ENCODE peak calls at places on chromosomes 1 and 21, in seven cellular contexts. J is mucosa of descending colon, M is AG04450, Z is omental fat pad, H is prostate gland, N is Panc1, U is epithelial cell of esophagus. C is an unnamed sample.

GRCh38 chr21:45326169-45326833 is 38.6 kb upstream of the POFUT2 start:
- DNase-seq in M (no peak), N (no peak), U (no peak), J (peak; percentile 23), Z (no peak), H (no peak), C (peak; percentile 62)

GRCh38 chr1:25684216-25684965 is 67.8 kb downstream of the MAN1C1 start:
- DNase-seq in Z (no peak), N (no peak), M (no peak), J (no peak), U (no peak), H (no peak), C (no peak)

GRCh38 chr1:24929091-24929875 is 793 bp downstream of the RUNX3 start:
- DNase-seq in Z (no peak), N (no peak), M (no peak), J (peak; percentile 61), U (peak; percentile 29), H (no peak), C (no peak)

GRCh38 chr1:181129771-181130606 is 41.5 kb downstream of the IER5 start:
- DNase-seq in Z (no peak), U (no peak), N (no peak), J (no peak), M (no peak), H (no peak), C (peak; percentile 59)

GRCh38 chr1:36843906-36844610 is 190.3 kb downstream of the GRIK3 start:
- DNase-seq in M (no peak), J (no peak), U (no peak), H (no peak), Z (no peak), N (no peak), C (no peak)

GRCh38 chr1:99886841-99887240 is 36.7 kb downstream of the AGL start:
- DNase-seq in N (no peak), H (no peak), U (peak; percentile 40), M (no peak), J (no peak), Z (no peak), C (no peak)

GRCh38 chr1:23544444-23545389 is 13.7 kb upstream of the E2F2 start:
- DNase-seq in Z (peak; percentile 60), J (peak; percentile 85), M (no peak), N (no peak), U (peak; percentile 85), H (peak; percentile 76), C (peak; percentile 85)

GRCh38 chr1:240073097-240073496 is 18.6 kb upstream of the FMN2 start:
- DNase-seq in Z (no peak), N (no peak), H (no peak), M (no peak), J (no peak), U (no peak), C (peak; percentile 48)

GRCh38 chr1:5972198-5972520 is 20.1 kb downstream of the NPHP4 start:
- DNase-seq in U (no peak), N (no peak), Z (no peak), M (no peak), J (no peak), H (no peak), C (no peak)

GRCh38 chr1:219812491-219813221 is 115.7 kb downstream of the SLC30A10 start:
- DNase-seq in H (peak; percentile 13), N (peak; percentile 57), Z (no peak), J (no peak), M (peak; percentile 54), U (peak; percentile 77), C (peak; percentile 69)

GRCh38 chr1:3907031-3907534 is 7.0 kb upstream of the C1orf174 start:
- DNase-seq in M (no peak), N (no peak), H (no peak), U (peak; percentile 19), J (no peak), Z (no peak), C (peak; percentile 15)

GRCh38 chr1:26689504-26689903 is 6.3 kb upstream of the ARID1A start:
- DNase-seq in U (no peak), J (no peak), Z (no peak), M (no peak), H (no peak), N (no peak), C (no peak)

GRCh38 chr1:11948822-11949458 is 14.4 kb downstream of the PLOD1 start:
- DNase-seq in H (no peak), N (no peak), J (no peak), M (no peak), U (peak; percentile 36), Z (no peak), C (no peak)

GRCh38 chr1:203340112-203340804 is 10.7 kb downstream of the FMOD start:
- DNase-seq in Z (no peak), J (peak; percentile 74), H (peak; percentile 85), N (no peak), U (peak; percentile 89), M (peak; percentile 55), C (peak; percentile 84)

GRCh38 chr1:160293020-160293968 is 8.4 kb upstream of the PEX19 start:
- DNase-seq in U (no peak), N (no peak), J (no peak), Z (no peak), M (no peak), H (no peak), C (no peak)

GRCh38 chr1:98068016-98068415 is 147.2 kb upstream of the DPYD start:
- DNase-seq in U (peak; percentile 9), H (no peak), M (no peak), J (no peak), Z (no peak), N (no peak), C (no peak)

GRCh38 chr1:6473974-6474814 is 8.2 kb upstream of the TNFRSF25 start:
- DNase-seq in M (no peak), U (no peak), H (no peak), N (no peak), J (peak; percentile 74), Z (no peak), C (no peak)

GRCh38 chr1:24486296-24487065 is 16.2 kb upstream of the RCAN3 start:
- DNase-seq in M (no peak), H (no peak), N (no peak), Z (no peak), J (no peak), U (no peak), C (no peak)

GRCh38 chr1:109467301-109467777 is 993 bp downstream of the SYPL2 start:
- DNase-seq in Z (no peak), H (no peak), J (no peak), M (no peak), N (no peak), U (no peak), C (no peak)

GRCh38 chr1:3034728-3035610 is 13.7 kb downstream of the ACTRT2 start:
- DNase-seq in U (no peak), H (no peak), Z (no peak), M (no peak), J (no peak), N (no peak), C (no peak)

GRCh38 chr1:228903573-228904122 is 168.4 kb downstream of the RHOU start:
- DNase-seq in H (no peak), Z (no peak), J (no peak), N (no peak), U (no peak), M (no peak), C (peak; percentile 19)

GRCh38 chr1:26387447-26387846 is 14.9 kb upstream of the ZNF683 start:
- DNase-seq in M (no peak), Z (no peak), U (peak; percentile 63), J (no peak), N (peak; percentile 59), H (no peak), C (peak; percentile 73)

GRCh38 chr1:8661185-8662110 is 156.0 kb downstream of the RERE start:
- DNase-seq in M (peak; percentile 52), H (no peak), U (peak; percentile 85), Z (peak; percentile 68), N (peak; percentile 79), J (no peak), C (peak; percentile 95)

GRCh38 chr1:208272311-208272710 is 28.1 kb upstream of the PLXNA2 start:
- DNase-seq in Z (no peak), J (no peak), N (no peak), M (no peak), U (no peak), H (no peak), C (no peak)

GRCh38 chr1:179925906-179926305 is 28.7 kb upstream of the CEP350 start:
- DNase-seq in J (no peak), H (no peak), U (peak; percentile 66), Z (no peak), N (no peak), M (no peak), C (peak; percentile 26)

GRCh38 chr1:18922848-18923475 is 20.6 kb upstream of the ALDH4A1 start:
- DNase-seq in M (no peak), Z (no peak), U (peak; percentile 59), N (no peak), J (no peak), H (peak; percentile 55), C (no peak)

GRCh38 chr1:236699366-236699765 is 13.1 kb downstream of the ACTN2 start:
- DNase-seq in J (no peak), H (no peak), Z (no peak), U (no peak), N (no peak), M (no peak), C (peak; percentile 18)

GRCh38 chr1:41726899-41727748 is 191.6 kb downstream of the HIVEP3 start:
- DNase-seq in M (no peak), Z (no peak), U (no peak), H (no peak), N (no peak), J (peak; percentile 52), C (no peak)
- TF ChIP-seq CTCF in M (no peak), Z (no peak), U (no peak), H (no peak), N (no peak), J (no peak), C (no peak)

GRCh38 chr21:32306021-32306780 is 7.5 kb downstream of the MRAP start:
- DNase-seq in N (no peak), U (no peak), M (no peak), J (no peak), H (no peak), Z (no peak), C (no peak)
- TF ChIP-seq CTCF in N (no peak), U (peak; percentile 23), M (peak; percentile 18), J (no peak), H (no peak), Z (no peak), C (peak; percentile 24)

GRCh38 chr21:39175665-39176064 is 7.6 kb downstream of the PSMG1 start:
- DNase-seq in H (no peak), J (no peak), N (no peak), M (no peak), Z (no peak), U (no peak), C (no peak)
- TF ChIP-seq CTCF in H (no peak), J (no peak), N (no peak), M (no peak), Z (no peak), U (no peak), C (no peak)

GRCh38 chr1:205739348-205740160 is 10.4 kb downstream of the NUCKS1 start:
- DNase-seq in U (peak; percentile 12), N (no peak), M (peak; percentile 76), H (no peak), Z (no peak), J (no peak), C (peak; percentile 94)
- TF ChIP-seq CTCF in U (peak; percentile 23), N (no peak), M (peak; percentile 52), H (no peak), Z (no peak), J (no peak), C (peak; percentile 41)

DNA sequence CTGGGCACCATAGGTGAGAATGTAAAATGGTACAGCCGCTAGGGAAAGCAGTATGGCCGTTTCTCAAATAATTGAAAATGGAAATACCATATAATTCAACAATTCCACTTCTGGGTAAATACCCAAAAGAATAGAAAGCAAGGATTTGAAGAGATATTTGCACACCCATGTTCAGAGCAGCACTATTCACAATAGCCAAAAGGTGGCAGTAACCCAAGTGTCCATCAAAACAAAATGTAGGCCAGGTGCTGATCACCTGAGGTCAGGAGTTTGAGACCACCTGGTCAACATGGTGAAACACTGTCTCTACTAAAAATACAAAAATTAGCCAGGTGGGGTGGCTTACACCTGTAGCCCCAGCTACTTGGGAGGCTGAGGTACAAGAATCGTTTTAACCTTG is 62.1 kb downstream of the OLIG1 start:
- DNase-seq in M (no peak), J (no peak), U (peak; percentile 10), Z (no peak), N (no peak), H (no peak), C (no peak)
- TF ChIP-seq CTCF in M (no peak), J (no peak), U (peak; percentile 20), Z (no peak), N (no peak), H (no peak), C (no peak)

C was measured in fibroblast of villous mesenchyme.